ENCODE peak calls at places on chromosome 1, in five cellular contexts. K is IMR-90, Y is A549, X is K562, Z is GM12878. A is an unnamed sample.

GRCh38 chr1:219417610-219418009 is 195.3 kb downstream of the ZC3H11B start:
- DNase-seq in K (no peak), Y (no peak), X (no peak), Z (no peak), A (no peak)

GRCh38 chr1:182625716-182626504 is 21.7 kb upstream of the RGS16 start:
- DNase-seq in K (no peak), Y (no peak), X (no peak), Z (no peak), A (no peak)

GRCh38 chr1:212774584-212774983 is 17.0 kb downstream of the NSL1 start:
- DNase-seq in K (peak), Y (peak), X (peak), Z (no peak), A (no peak)

GRCh38 chr1:62271932-62272728 is 47.1 kb downstream of the KANK4 start:
- DNase-seq in K (no peak), Y (no peak), X (peak), Z (peak), A (peak)

GRCh38 chr1:95659166-95659565 is 425.2 kb downstream of the RWDD3 start:
- DNase-seq in K (no peak), Y (no peak), X (no peak), Z (no peak), A (no peak)

GRCh38 chr1:216518844-216519627 is 95.8 kb upstream of the USH2A start:
- DNase-seq in K (no peak), Y (no peak), X (no peak), Z (no peak), A (peak)

GRCh38 chr1:223250632-223251015 is 107.6 kb upstream of the TLR5 start:
- DNase-seq in K (no peak), Y (no peak), X (no peak), Z (no peak), A (no peak)

GRCh38 chr1:228017356-228018124 is 10.7 kb downstream of the WNT3A start:
- DNase-seq in K (no peak), Y (no peak), X (no peak), Z (no peak), A (no peak)

GRCh38 chr1:167723707-167724323 is 2.0 kb downstream of the MPZL1 start:
- DNase-seq in K (no peak), Y (no peak), X (peak), Z (no peak), A (no peak)

GRCh38 chr1:30283199-30283962 is 440.0 kb downstream of the MATN1 start:
- DNase-seq in K (no peak), Y (no peak), X (no peak), Z (no peak), A (no peak)

GRCh38 chr1:58575831-58576726 is 973 bp downstream of the TACSTD2 start:
- DNase-seq in K (no peak), Y (no peak), X (no peak), Z (no peak), A (no peak)

GRCh38 chr1:215076312-215076711 is 6.2 kb upstream of the KCNK2 start:
- DNase-seq in K (peak), Y (peak), X (peak), Z (no peak), A (peak)

GRCh38 chr1:198848649-198849048 is 209.8 kb downstream of the PTPRC start:
- DNase-seq in K (no peak), Y (no peak), X (no peak), Z (no peak), A (no peak)

GRCh38 chr1:203175237-203176181 is at the start of gene MYBPH:
- DNase-seq in K (no peak), Y (no peak), X (no peak), Z (no peak), A (no peak)

GRCh38 chr1:1228596-1229321 is 3.0 kb downstream of the SDF4 start:
- DNase-seq in K (no peak), Y (no peak), X (no peak), Z (no peak), A (no peak)

GRCh38 chr1:76291737-76292136 is 217.2 kb downstream of the ST6GALNAC3 start:
- DNase-seq in K (no peak), Y (no peak), X (no peak), Z (no peak), A (no peak)

GRCh38 chr1:155485945-155486344 is 76.7 kb downstream of the ASH1L start:
- DNase-seq in K (no peak), Y (no peak), X (no peak), Z (peak), A (no peak)

GRCh38 chr1:48026275-48026674 is 29.1 kb upstream of the TRABD2B start:
- DNase-seq in K (peak), Y (peak), X (no peak), Z (no peak), A (no peak)

GRCh38 chr1:54748094-54748835 is 16.1 kb downstream of the PARS2 start:
- DNase-seq in K (no peak), Y (no peak), X (no peak), Z (no peak), A (no peak)

DNA sequence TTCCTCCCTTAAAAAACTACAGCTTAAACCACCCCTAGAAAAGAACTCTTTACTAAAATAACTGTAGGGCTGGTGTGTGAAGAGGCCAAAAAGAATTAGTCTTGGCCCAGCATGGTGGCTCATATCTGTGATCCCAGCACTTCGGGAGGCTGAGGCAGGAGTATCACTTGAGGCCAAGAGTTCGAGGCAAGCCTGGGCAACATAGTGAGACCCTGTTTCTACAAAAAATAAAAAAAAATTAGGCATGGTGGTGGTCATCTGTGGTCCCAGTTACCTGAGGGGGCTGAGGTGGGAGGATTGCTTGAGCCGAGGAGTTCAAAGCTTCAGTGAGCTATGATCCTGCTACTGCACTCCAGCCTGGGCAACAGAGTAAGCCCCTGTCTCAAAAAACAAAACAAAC is 44.9 kb downstream of the BCAR3 start:
- DNase-seq in K (no peak), Y (no peak), X (no peak), Z (no peak), A (no peak)
- TF ChIP-seq RCOR1 in K (no peak), Y (no peak), X (no peak), Z (no peak), A (no peak)

GRCh38 chr1:92503926-92504750 is 17.4 kb upstream of the GFI1 start:
- DNase-seq in K (no peak), Y (no peak), X (no peak), Z (no peak), A (no peak)

GRCh38 chr1:92500552-92500951 is 13.8 kb upstream of the GFI1 start:
- DNase-seq in K (no peak), Y (no peak), X (no peak), Z (no peak), A (no peak)

GRCh38 chr1:92503043-92503925 is 16.6 kb upstream of the GFI1 start:
- DNase-seq in K (no peak), Y (no peak), X (no peak), Z (no peak), A (no peak)

GRCh38 chr1:92502247-92502646 is 15.5 kb upstream of the GFI1 start:
- DNase-seq in K (peak), Y (no peak), X (no peak), Z (no peak), A (no peak)

GRCh38 chr1:92504751-92505692 is 18.3 kb upstream of the GFI1 start:
- DNase-seq in K (no peak), Y (no peak), X (no peak), Z (no peak), A (no peak)
- TF ChIP-seq RCOR1 in K (no peak), Y (no peak), X (no peak), Z (no peak), A (no peak)

GRCh38 chr1:244161111-244161510 is 110.0 kb downstream of the ZBTB18 start:
- DNase-seq in K (no peak), Y (no peak), X (no peak), Z (no peak), A (no peak)

GRCh38 chr1:244164563-244164890 is 113.4 kb downstream of the ZBTB18 start:
- DNase-seq in K (no peak), Y (no peak), X (no peak), Z (no peak), A (no peak)

GRCh38 chr1:244165021-244165420 is 113.9 kb downstream of the ZBTB18 start:
- DNase-seq in K (no peak), Y (no peak), X (no peak), Z (no peak), A (no peak)

GRCh38 chr1:244163861-244164562 is 112.9 kb downstream of the ZBTB18 start:
- DNase-seq in K (peak), Y (peak), X (no peak), Z (no peak), A (no peak)

DNA sequence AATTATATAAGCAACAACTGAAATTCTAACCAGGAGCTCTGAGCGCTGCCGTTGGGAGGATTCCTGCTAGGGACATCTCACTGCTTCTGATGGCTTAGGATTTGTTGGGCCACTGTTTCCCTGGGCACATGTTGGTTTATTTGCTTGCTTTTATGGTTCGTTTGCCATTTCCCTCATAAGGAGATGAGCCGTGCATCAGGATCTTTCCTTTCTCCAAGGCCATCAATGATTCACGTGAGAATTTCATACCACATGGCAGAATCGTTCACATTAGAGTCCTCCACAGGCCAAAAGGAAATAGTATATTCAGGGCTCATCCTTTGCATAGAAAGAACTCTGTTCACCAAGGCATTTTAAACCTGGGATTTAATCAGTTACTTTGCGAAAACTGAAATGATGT is 112.0 kb downstream of the ZBTB18 start:
- DNase-seq in K (peak), Y (peak), X (no peak), Z (no peak), A (no peak)
- TF ChIP-seq RCOR1 in K (no peak), Y (no peak), X (no peak), Z (no peak), A (no peak)

DNA sequence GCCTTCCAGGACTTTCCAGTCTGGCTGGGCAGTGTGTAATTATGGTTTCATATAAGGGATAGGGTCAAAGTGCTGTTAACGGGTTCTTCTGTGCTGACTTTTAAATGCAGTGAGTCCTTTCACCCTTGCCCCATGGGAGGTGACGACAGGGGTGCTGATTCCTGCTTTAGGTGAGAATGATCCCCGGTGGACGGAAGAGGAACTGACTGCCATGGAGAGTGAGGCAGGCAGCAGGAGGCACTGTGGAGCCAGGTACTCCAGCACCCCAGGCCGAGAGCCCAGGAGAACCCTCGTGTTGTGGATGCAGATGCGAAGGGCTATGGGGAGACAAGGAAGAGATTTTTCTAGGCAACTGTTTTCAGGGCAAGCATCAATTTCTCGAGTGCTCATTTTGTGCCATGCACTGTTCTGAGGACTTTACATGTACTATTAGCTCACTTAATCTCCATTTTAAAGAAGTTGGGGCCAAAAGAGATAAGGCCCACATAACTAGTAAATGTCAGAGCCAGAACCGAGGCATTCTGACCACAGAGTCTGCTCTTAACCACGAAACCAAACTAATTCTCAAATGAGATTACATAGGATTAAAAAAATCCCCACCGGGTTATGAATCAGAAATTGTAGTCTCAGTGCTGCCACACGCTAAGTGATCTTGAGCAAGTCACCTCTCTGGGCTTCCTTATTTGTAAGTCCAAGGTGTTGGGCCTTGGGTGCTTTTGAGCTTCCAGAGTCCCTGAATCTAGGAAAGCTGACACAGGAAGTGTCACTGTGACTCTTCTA is 28.2 kb downstream of the STPG1 start:
- DNase-seq in K (peak), Y (peak), X (peak), Z (no peak), A (no peak)
- TF ChIP-seq RCOR1 in K (no peak), Y (no peak), X (no peak), Z (no peak), A (no peak)

GRCh38 chr1:27876341-27877114 is 4.2 kb downstream of the THEMIS2 start:
- DNase-seq in K (no peak), Y (no peak), X (no peak), Z (no peak), A (no peak)
- TF ChIP-seq RCOR1 in K (no peak), Y (no peak), X (no peak), Z (no peak), A (no peak)

DNA sequence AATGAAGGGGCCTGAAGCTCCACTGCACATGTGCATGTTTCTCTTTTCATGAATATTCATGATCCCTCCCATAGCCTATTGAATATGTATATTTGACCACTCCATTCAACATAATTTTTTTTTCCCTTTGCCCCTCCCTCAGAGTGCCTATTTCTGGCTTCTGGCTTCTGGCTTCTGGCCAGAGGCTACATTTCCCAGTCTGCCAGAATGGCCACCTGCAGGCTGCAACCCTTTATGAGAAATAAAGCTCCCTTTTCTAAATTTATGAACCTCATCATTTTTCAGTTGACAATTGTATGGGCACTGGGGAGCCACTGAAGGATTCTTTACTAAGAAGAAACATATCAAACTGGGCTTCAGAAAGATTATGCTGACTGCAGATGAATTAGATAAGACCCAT is 406.6 kb downstream of the SIPA1L2 start:
- DNase-seq in K (no peak), Y (no peak), X (no peak), Z (no peak), A (no peak)
- TF ChIP-seq RCOR1 in K (no peak), Y (no peak), X (no peak), Z (no peak), A (no peak)

GRCh38 chr1:110348771-110349170 is 9.6 kb downstream of the RBM15 start:
- DNase-seq in K (no peak), Y (no peak), X (no peak), Z (no peak), A (no peak)
- TF ChIP-seq RCOR1 in K (no peak), Y (no peak), X (no peak), Z (no peak), A (no peak)

GRCh38 chr1:4128616-4129015 is 228.5 kb upstream of the C1orf174 start:
- DNase-seq in K (no peak), Y (no peak), X (no peak), Z (no peak), A (no peak)

GRCh38 chr1:4131734-4132133 is 231.7 kb upstream of the C1orf174 start:
- DNase-seq in K (no peak), Y (no peak), X (no peak), Z (no peak), A (no peak)

GRCh38 chr1:4127595-4128140 is 227.6 kb upstream of the C1orf174 start:
- DNase-seq in K (no peak), Y (no peak), X (peak), Z (no peak), A (no peak)

GRCh38 chr1:4130096-4130495 is 230.0 kb upstream of the C1orf174 start:
- DNase-seq in K (no peak), Y (no peak), X (no peak), Z (no peak), A (no peak)

GRCh38 chr1:4129693-4130092 is 229.6 kb upstream of the C1orf174 start:
- DNase-seq in K (no peak), Y (no peak), X (no peak), Z (no peak), A (no peak)
- TF ChIP-seq RCOR1 in K (no peak), Y (no peak), X (no peak), Z (no peak), A (no peak)

DNA sequence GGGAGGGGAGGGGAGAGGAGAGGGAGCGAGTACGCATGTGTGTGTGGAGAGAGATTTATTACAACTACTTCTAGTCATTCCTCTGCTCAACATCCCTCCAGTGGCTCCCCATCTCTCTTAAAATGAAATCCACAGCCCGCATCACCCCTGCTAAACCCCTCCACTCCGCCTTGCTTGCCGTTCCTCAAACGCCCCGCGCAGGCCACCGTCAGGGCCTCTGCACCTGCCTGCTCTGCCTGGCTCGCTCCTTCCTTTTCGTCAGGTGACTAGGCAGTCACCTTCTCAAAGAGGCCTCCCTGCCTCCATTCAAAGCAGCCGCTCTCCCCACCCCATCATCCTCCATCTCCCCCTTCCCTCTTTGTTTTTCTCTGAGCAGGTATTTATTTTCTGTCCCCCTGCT is 29.9 kb downstream of the LRRC38 start:
- DNase-seq in K (no peak), Y (no peak), X (no peak), Z (no peak), A (no peak)
- TF ChIP-seq RCOR1 in K (no peak), Y (no peak), X (no peak), Z (no peak), A (no peak)

GRCh38 chr1:234529661-234530237 is 50.8 kb upstream of the TARBP1 start:
- DNase-seq in K (no peak), Y (no peak), X (no peak), Z (no peak), A (no peak)
- TF ChIP-seq RCOR1 in K (no peak), Y (no peak), X (no peak), Z (no peak), A (no peak)

A was measured in SK-N-SH.